ENCODE peak calls at places on chromosome 6, in four cellular contexts. B is A673, D is GM23338, S is AG04450. M is an unnamed sample.

GRCh38 chr6:30885999-30886896 is 1.9 kb downstream of the DDR1 start:
- DNase-seq in D (peak), S (peak), B (peak), M (peak)

GRCh38 chr6:160462551-160463109 is 114.5 kb downstream of the SLC22A3 start:
- DNase-seq in B (no peak), S (peak), D (no peak), M (no peak)

GRCh38 chr6:7041511-7042026 is 66.2 kb upstream of the RREB1 start:
- DNase-seq in D (peak), S (no peak), B (no peak), M (no peak)

GRCh38 chr6:144036064-144036873 is 28.2 kb upstream of the PLAGL1 start:
- DNase-seq in B (peak), S (no peak), D (peak), M (peak)

GRCh38 chr6:111615916-111616612 is 10.4 kb upstream of the TRAF3IP2 start:
- DNase-seq in D (no peak), S (no peak), B (no peak), M (no peak)

GRCh38 chr6:122752493-122752892 is 27.0 kb upstream of the FABP7 start:
- DNase-seq in B (no peak), S (no peak), D (no peak), M (no peak)

GRCh38 chr6:142325111-142325510 is 23.3 kb downstream of the ADGRG6 start:
- DNase-seq in S (no peak), B (no peak), D (no peak), M (no peak)

GRCh38 chr6:156825475-156825874 is 48.3 kb downstream of the ARID1B start:
- DNase-seq in S (no peak), B (peak), D (no peak), M (no peak)

GRCh38 chr6:39344821-39345280 is 22.3 kb upstream of the KCNK16 start:
- DNase-seq in B (no peak), S (no peak), D (peak), M (no peak)

GRCh38 chr6:140446241-140446640 is 1071.8 kb upstream of the CITED2 start:
- DNase-seq in D (no peak), S (no peak), B (no peak), M (no peak)

GRCh38 chr6:89146748-89147715 is 1.2 kb downstream of the PM20D2 start:
- DNase-seq in D (peak), S (no peak), B (peak), M (no peak)

GRCh38 chr6:97215157-97215769 is 67.8 kb downstream of the MMS22L start:
- DNase-seq in D (peak), S (peak), B (peak), M (peak)

GRCh38 chr6:143516700-143517446 is 5.4 kb upstream of the FUCA2 start:
- DNase-seq in D (no peak), S (no peak), B (no peak), M (no peak)

GRCh38 chr6:143410859-143411270 is 39.6 kb downstream of the ADAT2 start:
- DNase-seq in B (no peak), S (no peak), D (no peak), M (no peak)

GRCh38 chr6:130322673-130323268 is 43.0 kb upstream of the TMEM200A start:
- DNase-seq in B (peak), S (peak), D (peak), M (peak)

GRCh38 chr6:113854531-113855499 is 2.3 kb upstream of the MARCKS start:
- DNase-seq in S (peak), B (peak), D (peak), M (peak)

GRCh38 chr6:53179961-53180651 is 31.5 kb upstream of the GCM1 start:
- DNase-seq in D (no peak), B (no peak), S (no peak), M (peak)

GRCh38 chr6:144248470-144249301 is 36.4 kb upstream of the UTRN start:
- DNase-seq in D (no peak), B (no peak), S (peak), M (no peak)

DNA sequence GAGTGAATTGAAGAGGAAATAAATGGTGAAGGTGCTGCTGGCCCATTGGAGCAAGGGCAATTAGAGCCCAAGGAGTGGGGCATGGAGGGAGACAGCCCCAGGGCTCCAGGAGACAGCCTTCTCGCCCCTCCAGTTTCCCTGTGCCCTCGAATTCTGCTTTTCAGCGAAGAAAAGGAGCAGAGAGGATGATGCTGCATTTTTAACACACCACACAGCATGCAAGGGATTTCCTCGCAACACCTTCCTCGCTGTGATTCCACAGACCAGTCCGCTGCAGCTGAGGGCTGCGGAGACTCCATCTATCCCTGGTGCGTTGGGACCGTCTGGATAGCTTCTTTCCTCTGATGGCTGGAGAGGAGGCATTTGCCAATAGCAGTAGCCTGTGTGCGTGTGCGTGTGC is 41.7 kb downstream of the PTCHD4 start:
- DNase-seq in D (peak), S (no peak), B (no peak), M (no peak)
- H3K4me3 ChIP-seq in D (peak), S (no peak), B (no peak), M (no peak)

DNA sequence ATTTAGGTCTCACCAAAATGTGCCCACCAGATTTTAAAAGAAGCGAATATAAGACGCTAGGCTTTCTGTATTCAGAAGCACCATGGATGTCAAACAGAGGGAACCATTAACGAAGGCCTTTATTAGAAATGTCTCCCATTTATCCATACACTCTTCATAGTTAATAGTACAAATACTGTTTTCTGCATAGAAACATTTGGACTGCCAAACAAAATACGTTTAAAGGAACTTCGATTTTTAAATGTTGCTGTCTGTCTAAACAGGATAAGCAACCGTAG is 32.6 kb upstream of the HFE start:
- DNase-seq in B (no peak), D (no peak), S (no peak), M (no peak)
- H3K4me3 ChIP-seq in B (peak), D (peak), S (peak), M (peak)

GRCh38 chr6:16832027-16832688 is 70.9 kb upstream of the ATXN1 start:
- DNase-seq in S (no peak), D (no peak), B (no peak), M (no peak)
- H3K4me3 ChIP-seq in S (no peak), D (no peak), B (no peak), M (no peak)

DNA sequence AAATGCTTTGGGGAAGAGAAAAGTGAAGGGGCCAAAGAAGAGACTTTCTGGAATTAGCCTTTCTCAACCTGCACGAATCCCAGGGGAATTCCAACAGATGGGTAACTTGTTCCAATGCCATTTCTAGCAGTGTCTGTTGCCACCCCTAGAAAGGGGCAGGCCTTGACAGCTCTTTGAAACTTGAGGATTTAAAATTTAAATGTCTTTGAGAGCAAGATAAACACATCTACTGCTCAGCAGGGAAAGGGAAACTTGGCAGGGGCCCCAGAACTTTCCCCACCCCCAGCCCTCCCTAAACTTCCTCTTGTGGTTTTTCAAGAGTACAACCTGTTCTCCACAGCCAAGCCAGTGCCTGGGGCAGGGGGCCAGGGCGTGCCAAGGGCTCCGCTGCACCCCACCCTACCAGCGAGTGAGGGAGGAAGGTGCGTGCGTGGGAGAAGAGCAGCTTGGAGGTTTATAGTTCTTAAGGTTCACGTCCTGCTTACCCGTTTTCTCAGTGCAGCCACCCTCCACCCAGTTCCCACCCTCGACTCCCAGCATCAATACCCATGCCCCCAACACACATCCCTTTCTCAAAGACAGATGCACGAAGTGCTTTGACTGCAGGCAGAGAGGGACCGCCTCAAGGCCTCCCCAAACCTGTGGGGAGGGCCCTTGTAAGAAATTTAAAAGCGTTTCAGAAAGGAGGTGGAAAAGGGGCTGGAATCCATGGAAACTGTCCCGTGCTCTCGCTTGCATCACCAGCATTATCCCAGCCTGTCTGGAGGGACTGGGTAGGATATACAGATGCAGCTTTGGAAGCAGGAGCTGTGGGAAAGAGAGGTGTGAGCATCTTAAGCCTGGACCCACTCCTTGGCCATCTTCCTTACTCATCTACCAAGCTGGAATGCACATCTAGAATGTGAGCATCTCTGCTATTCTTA is 4.5 kb upstream of the TAF8 start:
- DNase-seq in B (peak), D (peak), S (no peak), M (peak)
- H3K4me3 ChIP-seq in B (peak), D (peak), S (peak), M (peak)

GRCh38 chr6:25359191-25359861 is 80.2 kb downstream of the CARMIL1 start:
- DNase-seq in S (no peak), D (peak), B (peak), M (peak)
- H3K4me3 ChIP-seq in S (no peak), D (no peak), B (no peak), M (no peak)

M was measured in thyroid gland.